ENCODE peak calls at places on chromosomes 5 and 9, in five cellular contexts. A, N, H, P and E are unnamed samples.
A peak's percentile ranks its signal among the peaks of the same experiment; 100 is the strongest.

GRCh38 chr5:119312403-119312802 is 43.4 kb upstream of the TNFAIP8 start:
- DNase-seq in A (no peak), N (no peak), H (no peak), P (no peak), E (no peak)

GRCh38 chr9:94824913-94825619 is 98.6 kb downstream of the AOPEP start:
- DNase-seq in A (no peak), N (no peak), H (no peak), P (no peak), E (no peak)

GRCh38 chr5:155726267-155726666 is 600.7 kb upstream of the SGCD start:
- DNase-seq in A (no peak), N (no peak), H (no peak), P (no peak), E (peak; percentile 8)

GRCh38 chr5:170266570-170267379 is 30.8 kb downstream of the LCP2 start:
- DNase-seq in A (no peak), N (no peak), H (no peak), P (no peak), E (no peak)

GRCh38 chr9:18115131-18115530 is 358.8 kb upstream of the ADAMTSL1 start:
- DNase-seq in A (no peak), N (no peak), H (no peak), P (no peak), E (no peak)

GRCh38 chr9:105994970-105995369 is 300.6 kb downstream of the TMEM38B start:
- DNase-seq in A (no peak), N (no peak), H (no peak), P (no peak), E (no peak)

GRCh38 chr5:135007749-135008363 is 26.2 kb downstream of the PITX1 start:
- DNase-seq in A (no peak), N (peak; percentile 1), H (no peak), P (no peak), E (no peak)

GRCh38 chr5:3891118-3891517 is 295.5 kb downstream of the IRX1 start:
- DNase-seq in A (no peak), N (no peak), H (no peak), P (no peak), E (no peak)

GRCh38 chr9:108150736-108151135 is 661.2 kb upstream of the KLF4 start:
- DNase-seq in A (no peak), N (no peak), H (no peak), P (no peak), E (peak; percentile 96)